ENCODE peak calls at places on chromosome 19, in five cellular contexts. One of them, this sample, is unnamed.

GRCh38 chr19:29525901-29526729 is at the start of gene VSTM2B:
- DNase-seq in HL-60: no peak
- DNase-seq in breast epithelium: no peak
- DNase-seq in upper lobe of left lung: peak
- DNase-seq in stomach: no peak
- DNase-seq in this sample: no peak

GRCh38 chr19:44003461-44004134 is 841 bp downstream of the ZNF230 start:
- DNase-seq in upper lobe of left lung: no peak
- DNase-seq in breast epithelium: no peak
- DNase-seq in stomach: no peak
- DNase-seq in HL-60: peak
- DNase-seq in this sample: no peak

GRCh38 chr19:51980116-51980736 is 6.4 kb downstream of the ZNF350 start:
- DNase-seq in upper lobe of left lung: no peak
- DNase-seq in stomach: no peak
- DNase-seq in breast epithelium: no peak
- DNase-seq in HL-60: peak
- DNase-seq in this sample: no peak

GRCh38 chr19:17420267-17420924 is 549 bp downstream of the MVB12A start:
- DNase-seq in HL-60: peak
- DNase-seq in upper lobe of left lung: peak
- DNase-seq in stomach: peak
- DNase-seq in breast epithelium: no peak
- DNase-seq in this sample: no peak

GRCh38 chr19:2168619-2169424 is 5.1 kb downstream of the DOT1L start:
- DNase-seq in upper lobe of left lung: peak
- DNase-seq in stomach: peak
- DNase-seq in HL-60: peak
- DNase-seq in breast epithelium: peak
- DNase-seq in this sample: no peak

GRCh38 chr19:6023085-6023682 is 45.2 kb upstream of the RANBP3 start:
- DNase-seq in upper lobe of left lung: no peak
- DNase-seq in breast epithelium: no peak
- DNase-seq in stomach: no peak
- DNase-seq in HL-60: peak
- DNase-seq in this sample: no peak

GRCh38 chr19:38024991-38025716 is 118.1 kb downstream of the SIPA1L3 start:
- DNase-seq in breast epithelium: no peak
- DNase-seq in upper lobe of left lung: no peak
- DNase-seq in HL-60: no peak
- DNase-seq in stomach: no peak
- DNase-seq in this sample: no peak

GRCh38 chr19:15551183-15552004 is 43.1 kb downstream of the CYP4F22 start:
- DNase-seq in upper lobe of left lung: peak
- DNase-seq in stomach: peak
- DNase-seq in breast epithelium: no peak
- DNase-seq in HL-60: no peak
- DNase-seq in this sample: no peak

GRCh38 chr19:48806818-48807589 is 3.8 kb downstream of the BCAT2 start:
- DNase-seq in HL-60: peak
- DNase-seq in breast epithelium: no peak
- DNase-seq in upper lobe of left lung: peak
- DNase-seq in stomach: no peak
- DNase-seq in this sample: no peak

GRCh38 chr19:47686679-47687450 is 26.4 kb upstream of the EHD2 start:
- DNase-seq in breast epithelium: no peak
- DNase-seq in stomach: no peak
- DNase-seq in upper lobe of left lung: no peak
- DNase-seq in HL-60: no peak
- DNase-seq in this sample: no peak

GRCh38 chr19:2455481-2456300 is 1.1 kb downstream of the LMNB2 start:
- DNase-seq in HL-60: peak
- DNase-seq in breast epithelium: no peak
- DNase-seq in upper lobe of left lung: peak
- DNase-seq in stomach: peak
- DNase-seq in this sample: no peak

GRCh38 chr19:29671393-29672076 is 6.3 kb downstream of the PLEKHF1 start:
- DNase-seq in stomach: peak
- DNase-seq in breast epithelium: peak
- DNase-seq in upper lobe of left lung: no peak
- DNase-seq in HL-60: peak
- DNase-seq in this sample: no peak

GRCh38 chr19:11345122-11345752 is 831 bp downstream of the TMEM205 start:
- DNase-seq in breast epithelium: no peak
- DNase-seq in upper lobe of left lung: no peak
- DNase-seq in HL-60: no peak
- DNase-seq in stomach: no peak
- DNase-seq in this sample: no peak

GRCh38 chr19:37909661-37910199 is 2.7 kb downstream of the SIPA1L3 start:
- DNase-seq in breast epithelium: no peak
- DNase-seq in HL-60: no peak
- DNase-seq in stomach: no peak
- DNase-seq in upper lobe of left lung: no peak
- DNase-seq in this sample: no peak

GRCh38 chr19:28736528-28736927 is 476.4 kb downstream of the UQCRFS1 start:
- DNase-seq in HL-60: no peak
- DNase-seq in stomach: no peak
- DNase-seq in upper lobe of left lung: no peak
- DNase-seq in breast epithelium: no peak
- DNase-seq in this sample: no peak

GRCh38 chr19:40921005-40921897 is 39.2 kb upstream of the CYP2A7 start:
- DNase-seq in upper lobe of left lung: no peak
- DNase-seq in breast epithelium: peak
- DNase-seq in HL-60: no peak
- DNase-seq in stomach: peak
- DNase-seq in this sample: no peak

GRCh38 chr19:19460761-19461265 is 54.5 kb downstream of the TSSK6 start:
- DNase-seq in upper lobe of left lung: peak
- DNase-seq in HL-60: no peak
- DNase-seq in stomach: peak
- DNase-seq in breast epithelium: no peak
- DNase-seq in this sample: no peak

GRCh38 chr19:29539131-29539530 is 13.3 kb downstream of the VSTM2B start:
- DNase-seq in stomach: no peak
- DNase-seq in HL-60: no peak
- DNase-seq in upper lobe of left lung: no peak
- DNase-seq in breast epithelium: peak
- DNase-seq in this sample: no peak

GRCh38 chr19:13507053-13507611 is 853 bp upstream of the CACNA1A start:
- DNase-seq in stomach: no peak
- DNase-seq in upper lobe of left lung: peak
- DNase-seq in HL-60: no peak
- DNase-seq in breast epithelium: no peak
- DNase-seq in this sample: no peak

GRCh38 chr19:17469371-17470203 is 737 bp upstream of the SLC27A1 start:
- DNase-seq in HL-60: peak
- DNase-seq in breast epithelium: peak
- DNase-seq in upper lobe of left lung: peak
- DNase-seq in stomach: peak
- DNase-seq in this sample: peak

GRCh38 chr19:19653597-19654147 is 9.8 kb downstream of the ATP13A1 start:
- DNase-seq in breast epithelium: no peak
- DNase-seq in HL-60: no peak
- DNase-seq in stomach: no peak
- DNase-seq in upper lobe of left lung: peak
- DNase-seq in this sample: no peak

GRCh38 chr19:36604656-36605100 is 435 bp upstream of the ZNF382 start:
- DNase-seq in breast epithelium: no peak
- DNase-seq in HL-60: peak
- DNase-seq in stomach: peak
- DNase-seq in upper lobe of left lung: peak
- DNase-seq in this sample: no peak

GRCh38 chr19:11745871-11746270 is 7.1 kb upstream of the ZNF823 start:
- DNase-seq in stomach: no peak
- DNase-seq in breast epithelium: no peak
- DNase-seq in upper lobe of left lung: no peak
- DNase-seq in HL-60: no peak
- DNase-seq in this sample: no peak

GRCh38 chr19:16771618-16772017 is 52.0 kb downstream of the NWD1 start:
- DNase-seq in upper lobe of left lung: no peak
- DNase-seq in breast epithelium: peak
- DNase-seq in stomach: peak
- DNase-seq in HL-60: peak
- DNase-seq in this sample: no peak

GRCh38 chr19:38538386-38538785 is 79.4 kb downstream of the MAP4K1 start:
- DNase-seq in breast epithelium: no peak
- DNase-seq in stomach: no peak
- DNase-seq in upper lobe of left lung: no peak
- DNase-seq in HL-60: no peak
- DNase-seq in this sample: no peak

GRCh38 chr19:511101-511841 is 4.0 kb downstream of the TPGS1 start:
- DNase-seq in breast epithelium: no peak
- DNase-seq in upper lobe of left lung: peak
- DNase-seq in stomach: peak
- DNase-seq in HL-60: peak
- DNase-seq in this sample: no peak

DNA sequence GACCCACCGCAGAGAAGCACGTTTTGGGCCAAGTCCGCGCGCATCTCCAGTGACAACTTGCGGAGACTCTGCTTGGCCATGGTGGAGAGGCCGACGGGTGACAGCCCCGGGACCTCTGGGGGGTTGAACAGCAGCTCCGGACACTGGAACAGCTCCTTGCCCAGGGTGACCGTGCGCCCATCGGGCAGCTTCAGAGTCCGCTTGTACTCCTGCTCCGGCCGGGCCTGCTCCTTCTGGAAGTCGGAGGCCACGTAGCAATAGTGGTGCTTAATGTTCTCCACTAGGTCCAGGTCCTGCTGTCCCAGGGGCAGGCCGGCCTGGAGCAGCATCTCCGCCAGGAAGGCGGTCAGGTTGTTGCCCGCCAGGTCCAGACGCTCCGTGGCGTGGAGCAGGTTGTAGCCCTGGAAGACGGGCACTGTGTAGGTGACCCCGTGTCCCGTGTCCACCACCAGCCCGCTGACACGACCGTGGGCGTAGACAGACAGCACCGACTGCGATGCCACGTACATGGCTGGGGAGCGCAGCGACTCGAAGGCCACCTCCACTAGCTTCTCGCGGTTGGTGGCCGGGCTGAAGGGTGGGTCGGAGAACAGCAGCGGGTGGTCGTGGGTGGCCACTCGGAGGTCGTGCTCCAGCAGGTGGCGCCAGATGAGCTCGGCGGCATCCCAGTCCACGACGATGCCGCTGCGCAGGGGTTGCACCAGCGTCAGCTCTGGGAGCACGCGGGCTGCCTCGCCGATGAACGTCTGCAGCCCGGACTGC is 743 bp downstream of the ACTL9 start:
- DNase-seq in upper lobe of left lung: peak
- DNase-seq in breast epithelium: no peak
- DNase-seq in HL-60: no peak
- DNase-seq in stomach: no peak
- DNase-seq in this sample: peak
- TF ChIP-seq CTCF in upper lobe of left lung: no peak
- TF ChIP-seq CTCF in breast epithelium: no peak
- TF ChIP-seq CTCF in HL-60: no peak
- TF ChIP-seq CTCF in stomach: no peak
- TF ChIP-seq CTCF in this sample: no peak

DNA sequence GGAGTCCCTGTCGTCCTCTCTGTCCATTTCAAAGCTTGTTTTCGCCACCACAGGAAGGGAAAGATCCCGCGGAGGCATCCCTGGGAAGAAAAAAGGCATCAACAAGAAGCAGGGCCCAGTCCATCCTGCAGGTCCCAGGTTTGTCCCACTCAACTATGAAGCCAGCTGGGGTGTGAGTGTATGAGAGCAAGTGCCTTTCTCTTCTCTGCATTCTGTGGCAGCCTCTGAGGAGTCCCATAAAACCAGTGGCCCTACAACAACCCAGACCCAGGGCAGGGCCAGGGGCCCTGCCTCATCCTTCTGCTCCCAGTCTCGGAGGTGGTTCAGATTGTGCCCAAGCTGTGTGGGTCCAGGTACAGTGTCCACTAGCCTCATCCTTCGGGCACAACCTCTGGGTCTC is 18.9 kb downstream of the PEG3 start:
- DNase-seq in stomach: no peak
- DNase-seq in upper lobe of left lung: no peak
- DNase-seq in HL-60: no peak
- DNase-seq in breast epithelium: no peak
- DNase-seq in this sample: no peak
- TF ChIP-seq POLR2AphosphoS5 in stomach: no peak
- TF ChIP-seq POLR2AphosphoS5 in upper lobe of left lung: no peak
- TF ChIP-seq POLR2AphosphoS5 in HL-60: no peak
- TF ChIP-seq POLR2AphosphoS5 in breast epithelium: no peak
- TF ChIP-seq POLR2AphosphoS5 in this sample: no peak

GRCh38 chr19:53432088-53432661 is 391 bp downstream of the ZNF761 start:
- DNase-seq in breast epithelium: no peak
- DNase-seq in upper lobe of left lung: peak
- DNase-seq in stomach: peak
- DNase-seq in HL-60: peak
- DNase-seq in this sample: no peak

DNA sequence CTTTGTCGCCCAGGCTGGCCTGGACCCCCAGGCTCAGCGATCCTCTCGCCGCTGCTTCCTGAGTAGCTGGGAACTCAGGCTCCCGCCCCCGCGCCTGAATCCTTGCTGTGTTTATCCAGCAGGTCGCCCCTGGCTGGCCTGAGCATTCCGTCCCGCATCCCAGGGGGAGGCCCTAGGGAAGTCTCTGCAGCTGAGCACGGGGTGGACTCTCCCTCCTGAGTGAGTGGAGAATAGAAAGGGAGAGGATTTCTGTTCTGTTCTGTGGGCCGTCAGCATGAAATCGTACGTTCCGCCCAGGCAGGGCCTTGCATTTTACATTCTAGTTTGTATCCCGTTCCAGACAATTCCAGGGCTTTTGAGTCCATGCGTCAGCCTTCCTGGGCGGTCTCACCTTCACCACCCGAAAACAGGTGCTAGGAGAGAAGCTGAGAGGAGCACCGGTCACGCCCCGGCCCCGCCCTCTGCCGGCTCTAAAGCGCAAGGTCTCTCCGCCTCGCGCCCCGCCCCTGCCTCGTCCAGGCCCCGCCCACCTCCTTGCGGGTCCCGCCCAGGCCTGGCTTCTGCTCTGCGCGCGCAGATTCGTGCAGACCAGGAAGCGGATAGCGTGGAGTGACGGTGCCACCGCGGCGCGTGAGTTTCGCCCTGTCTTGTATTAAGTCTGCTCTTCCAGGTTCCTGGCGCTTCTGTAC is at the start of gene ZNF761:
- DNase-seq in breast epithelium: peak
- DNase-seq in HL-60: peak
- DNase-seq in upper lobe of left lung: peak
- DNase-seq in stomach: peak
- DNase-seq in this sample: peak
- TF ChIP-seq CTCF in breast epithelium: no peak
- TF ChIP-seq CTCF in HL-60: no peak
- TF ChIP-seq CTCF in upper lobe of left lung: peak
- TF ChIP-seq CTCF in stomach: no peak
- TF ChIP-seq CTCF in this sample: peak

DNA sequence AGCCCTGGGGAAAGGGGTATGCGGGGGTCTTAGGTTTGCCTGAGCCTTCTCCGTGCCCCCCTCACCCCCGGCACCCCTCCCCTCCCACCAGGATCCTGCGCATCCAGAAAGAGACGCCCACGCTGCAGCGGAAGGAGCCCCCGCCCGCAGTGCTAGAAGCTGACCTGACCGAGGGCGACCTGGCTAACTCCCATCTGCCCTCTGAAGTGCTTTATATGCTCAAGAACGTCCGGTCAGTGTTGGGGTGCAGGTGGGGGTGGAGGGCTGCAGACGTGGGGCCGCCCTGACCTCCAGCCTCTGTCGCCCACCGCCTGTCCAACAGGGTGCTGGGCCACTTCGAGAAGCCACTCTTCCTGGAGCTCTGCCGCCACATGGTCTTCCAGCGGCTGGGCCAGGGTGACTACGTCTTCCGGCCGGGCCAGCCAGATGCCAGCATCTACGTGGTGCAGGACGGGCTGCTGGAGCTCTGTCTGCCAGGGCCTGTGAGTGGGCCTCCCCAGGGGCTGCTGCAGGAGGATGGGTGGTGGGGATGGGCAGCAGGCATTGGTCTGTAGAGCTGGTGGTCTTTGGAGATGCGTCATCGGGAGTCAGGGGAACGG is 4.4 kb downstream of the PNPLA6 start:
- DNase-seq in breast epithelium: no peak
- DNase-seq in stomach: no peak
- DNase-seq in HL-60: no peak
- DNase-seq in upper lobe of left lung: peak
- DNase-seq in this sample: no peak
- TF ChIP-seq POLR2AphosphoS5 in breast epithelium: no peak
- TF ChIP-seq POLR2AphosphoS5 in stomach: no peak
- TF ChIP-seq POLR2AphosphoS5 in HL-60: no peak
- TF ChIP-seq POLR2AphosphoS5 in upper lobe of left lung: no peak
- TF ChIP-seq POLR2AphosphoS5 in this sample: no peak